ENCODE peak calls at places on chromosomes 11 and 22, in four cellular contexts. H is sigmoid colon, E is body of pancreas, B is ovary. A is an unnamed sample.

GRCh38 chr11:120682866-120683265 is 171.3 kb downstream of the GRIK4 start:
- DNase-seq in E (no peak), B (no peak), H (no peak), A (no peak)

GRCh38 chr22:30196141-30196866 is 50.3 kb downstream of the LIF start:
- DNase-seq in H (peak; percentile 92), B (no peak), E (peak; percentile 82), A (peak; percentile 83)

GRCh38 chr11:6241316-6241715 is 2.4 kb downstream of the CNGA4 start:
- DNase-seq in H (no peak), E (no peak), B (no peak), A (no peak)

GRCh38 chr11:126489791-126490190 is 134.3 kb downstream of the ST3GAL4 start:
- DNase-seq in H (peak; percentile 34), E (no peak), B (no peak), A (no peak)

GRCh38 chr11:46375392-46376101 is 5.9 kb upstream of the MDK start:
- DNase-seq in E (no peak), B (no peak), H (no peak), A (no peak)

GRCh38 chr22:36577019-36577418 is 48.1 kb upstream of the EIF3D start:
- DNase-seq in B (no peak), E (no peak), H (no peak), A (no peak)

GRCh38 chr11:120168960-120169681 is 31.2 kb upstream of the TRIM29 start:
- DNase-seq in H (peak; percentile 83), E (peak; percentile 71), B (peak; percentile 87), A (peak; percentile 95)

GRCh38 chr11:19232910-19233503 is 7.7 kb downstream of the E2F8 start:
- DNase-seq in H (no peak), B (no peak), E (no peak), A (no peak)

GRCh38 chr11:122523841-122524531 is 131.5 kb upstream of the UBASH3B start:
- DNase-seq in B (no peak), H (no peak), E (peak; percentile 25), A (no peak)

GRCh38 chr11:56841210-56841810 is 92.8 kb upstream of the OR9G4 start:
- DNase-seq in B (peak; percentile 25), E (peak; percentile 60), H (no peak), A (peak; percentile 41)

GRCh38 chr11:10436224-10436623 is 18.8 kb upstream of the AMPD3 start:
- DNase-seq in E (no peak), H (no peak), B (no peak), A (no peak)

GRCh38 chr11:44633641-44634040 is 68.2 kb downstream of the CD82 start:
- DNase-seq in H (peak; percentile 62), B (no peak), E (no peak), A (peak; percentile 76)
- TF ChIP-seq CTCF in H (peak; percentile 32), B (no peak), E (no peak), A (no peak)

DNA sequence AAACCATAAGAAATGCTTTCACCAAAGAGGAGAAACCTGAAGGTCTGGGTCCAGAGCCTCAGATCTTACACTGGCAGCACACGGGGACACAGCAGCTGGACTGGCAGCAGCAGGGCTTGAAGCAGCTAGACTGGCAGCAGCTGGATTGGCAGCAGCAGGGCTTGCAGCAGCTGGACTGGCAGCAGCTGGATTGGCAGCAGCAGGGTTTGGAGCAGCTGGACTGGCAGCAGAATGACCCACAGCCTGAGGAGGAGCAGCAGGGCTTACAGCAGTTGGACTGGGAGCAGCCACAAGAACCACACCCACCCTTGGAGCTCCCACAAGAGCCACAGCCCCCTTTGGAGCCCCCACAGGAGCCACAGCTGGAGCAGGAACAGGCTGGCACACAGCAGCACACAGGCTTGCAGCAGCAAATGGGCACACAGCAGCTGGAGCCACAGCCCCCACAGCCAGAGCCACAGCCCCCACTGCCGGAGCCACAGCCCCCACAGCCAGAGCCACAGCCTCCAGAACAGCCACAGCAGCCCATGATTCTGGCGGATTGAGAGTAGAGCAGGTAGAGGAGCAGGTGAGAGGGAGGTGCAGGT is at the start of gene KRTAP5-11:
- DNase-seq in H (no peak), B (no peak), E (no peak), A (no peak)
- H3K4me3 ChIP-seq in H (no peak within 1 kb of the TSS), B (no peak within 1 kb of the TSS), E (no peak within 1 kb of the TSS), A (no peak within 1 kb of the TSS)

DNA sequence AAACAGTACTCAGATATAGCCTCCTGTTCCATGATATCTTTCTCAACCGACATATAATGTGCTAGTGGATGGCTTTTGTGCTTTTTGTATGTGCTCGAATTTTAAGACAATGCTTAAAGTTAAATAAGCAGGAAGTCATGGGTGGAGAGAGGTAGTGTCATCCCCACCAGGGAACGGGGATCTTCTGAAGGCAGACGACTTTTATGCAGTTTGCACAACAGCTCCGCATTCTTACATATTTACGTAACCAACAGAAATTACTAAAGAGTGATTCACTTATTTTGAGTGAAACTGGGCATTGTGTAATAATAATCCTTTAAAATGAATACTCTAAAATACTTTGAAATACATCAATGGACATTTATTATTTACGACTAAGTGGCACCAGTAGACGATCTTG is 305.1 kb downstream of the CNTN5 start:
- DNase-seq in H (no peak), B (no peak), E (no peak), A (no peak)
- TF ChIP-seq POLR2A in H (no peak), B (no peak), E (no peak), A (no peak)

GRCh38 chr22:50640857-50641647 is 13.1 kb upstream of the ARSA start:
- DNase-seq in H (no peak), E (no peak), B (no peak), A (no peak)

DNA sequence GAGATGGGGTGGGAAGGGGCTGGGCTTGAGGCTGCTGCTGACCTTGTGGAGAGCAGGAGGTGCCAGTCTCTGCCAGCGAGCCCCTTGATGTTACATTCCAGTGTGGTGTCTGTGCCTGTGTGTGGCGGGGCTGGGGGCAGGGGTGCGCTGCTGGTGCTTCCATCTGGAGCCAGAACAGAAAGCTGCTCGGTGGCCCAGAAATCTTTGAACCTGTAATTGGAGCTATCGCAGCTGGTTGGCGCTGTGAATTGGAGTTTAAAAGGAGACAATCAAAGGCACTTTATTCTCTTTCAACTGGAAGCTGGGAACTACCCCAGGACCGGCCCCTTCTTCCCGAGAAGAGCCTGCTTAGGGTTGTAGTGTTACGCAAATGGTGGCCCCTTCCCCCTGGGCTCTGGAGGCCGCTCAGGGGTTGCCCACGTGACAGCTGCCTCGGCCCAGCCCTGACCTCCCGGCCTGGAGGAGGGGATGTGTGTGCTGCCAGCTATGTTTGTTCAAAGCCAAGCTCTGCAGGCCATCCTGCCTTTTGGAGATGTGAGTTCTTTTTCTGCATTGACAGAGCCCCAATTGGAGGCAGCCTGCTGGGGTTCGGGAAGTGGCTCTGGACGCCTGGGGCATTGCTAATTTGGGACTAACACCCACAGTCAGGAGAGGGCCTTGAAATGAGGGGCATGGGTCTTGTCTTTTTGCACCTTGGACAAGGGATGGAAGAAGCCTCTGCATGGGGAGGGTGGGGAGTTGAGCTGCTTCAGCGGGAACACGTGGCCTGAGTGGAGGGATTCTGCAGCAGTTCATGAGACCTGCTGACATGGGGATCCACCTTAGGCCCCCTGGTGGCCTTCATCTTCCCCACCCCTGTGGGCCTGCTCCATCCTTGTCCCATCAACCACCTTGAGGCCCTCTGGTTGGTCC is 14.0 kb upstream of the ARSA start:
- DNase-seq in E (no peak), B (peak; percentile 45), H (peak; percentile 64), A (peak; percentile 82)
- TF ChIP-seq CTCF in E (peak; percentile 8), B (no peak), H (no peak), A (no peak)

GRCh38 chr22:46063861-46064235 is 86.5 kb upstream of the PPARA start:
- DNase-seq in B (no peak), E (no peak), H (peak; percentile 66), A (peak; percentile 82)
- H3K4me3 ChIP-seq in B (peak overlapping the region; percentile 27), E (no peak overlapping the region), H (no peak overlapping the region), A (no peak overlapping the region)

DNA sequence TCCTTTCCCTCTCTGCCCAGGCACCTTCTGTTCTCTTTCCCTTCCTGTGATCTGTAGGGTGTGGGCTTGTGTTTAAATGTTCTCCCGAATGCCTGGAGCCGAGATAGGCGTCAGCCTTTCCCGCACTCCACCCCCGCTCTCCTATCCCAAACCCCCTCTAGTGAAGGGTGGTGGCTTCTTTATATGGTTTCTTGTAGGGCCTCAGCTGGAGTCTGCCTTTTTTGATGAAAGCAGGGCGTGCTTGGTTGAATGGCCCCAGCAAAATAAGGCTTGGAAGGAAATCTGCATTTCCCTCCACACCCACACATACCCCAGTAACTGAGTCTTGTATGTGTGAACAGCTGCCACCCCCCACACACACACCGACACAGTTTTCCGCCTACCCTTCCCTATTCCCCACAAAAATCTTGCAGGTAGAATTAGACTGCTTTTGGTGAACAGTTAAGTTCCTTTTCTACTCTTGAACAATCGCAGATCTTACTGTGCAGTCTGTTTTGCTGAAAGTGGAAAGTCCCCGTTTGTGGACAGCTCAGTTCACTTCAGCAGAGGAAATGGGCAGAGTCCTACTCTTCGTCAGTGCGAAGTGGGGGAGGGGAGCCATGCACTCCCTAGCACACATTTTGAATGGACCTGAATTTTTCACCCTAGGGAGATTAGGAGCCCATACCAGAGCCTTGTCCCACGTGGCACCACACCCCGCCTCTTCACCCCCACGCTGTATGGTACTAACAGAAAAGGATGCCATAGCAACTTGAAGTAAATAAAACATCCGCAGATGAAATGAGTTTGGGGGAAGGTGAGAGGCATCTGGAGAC is 25.5 kb upstream of the GRK2 start:
- DNase-seq in E (peak; percentile 74), H (peak; percentile 81), B (peak; percentile 65), A (peak; percentile 62)
- TF ChIP-seq POLR2A in E (peak; percentile 13), H (no peak), B (no peak), A (no peak)

A was measured in lower leg skin.